ENCODE peak calls at places on chromosomes 3 and 15, in eight cellular contexts. One of them, this sample, is unnamed.

GRCh38 chr3:115518100-115518852 is 105.0 kb upstream of the GAP43 start:
- ATAC-seq in Panc1: no peak
- ATAC-seq in HCT116: peak; percentile 85
- ATAC-seq in upper lobe of left lung: peak; percentile 66
- ATAC-seq in K562: no peak
- ATAC-seq in HepG2: no peak
- ATAC-seq in GM12878: no peak
- ATAC-seq in GM23338: peak; percentile 67
- ATAC-seq in this sample: peak; percentile 61

GRCh38 chr15:101161656-101162055 is 90.2 kb downstream of the CHSY1 start:
- ATAC-seq in Panc1: no peak
- ATAC-seq in HCT116: no peak
- ATAC-seq in upper lobe of left lung: no peak
- ATAC-seq in K562: no peak
- ATAC-seq in HepG2: no peak
- ATAC-seq in GM12878: peak; percentile 61
- ATAC-seq in GM23338: no peak
- ATAC-seq in this sample: no peak

GRCh38 chr3:57228734-57229505 is 1.4 kb downstream of the APPL1 start:
- ATAC-seq in Panc1: no peak
- ATAC-seq in HCT116: no peak
- ATAC-seq in upper lobe of left lung: no peak
- ATAC-seq in K562: peak; percentile 4
- ATAC-seq in HepG2: no peak
- ATAC-seq in GM12878: peak; percentile 5
- ATAC-seq in GM23338: no peak
- ATAC-seq in this sample: no peak

GRCh38 chr15:51652084-51652668 is 29.1 kb upstream of the SCG3 start:
- ATAC-seq in Panc1: no peak
- ATAC-seq in HCT116: no peak
- ATAC-seq in upper lobe of left lung: no peak
- ATAC-seq in K562: peak; percentile 92
- ATAC-seq in HepG2: no peak
- ATAC-seq in GM12878: no peak
- ATAC-seq in GM23338: no peak
- ATAC-seq in this sample: no peak

GRCh38 chr3:29140706-29141105 is 140.2 kb upstream of the RBMS3 start:
- ATAC-seq in Panc1: no peak
- ATAC-seq in HCT116: no peak
- ATAC-seq in upper lobe of left lung: peak; percentile 66
- ATAC-seq in K562: no peak
- ATAC-seq in HepG2: no peak
- ATAC-seq in GM12878: no peak
- ATAC-seq in GM23338: no peak
- ATAC-seq in this sample: no peak

GRCh38 chr3:135992072-135992471 is 26.5 kb downstream of the PPP2R3A start:
- ATAC-seq in Panc1: peak; percentile 76
- ATAC-seq in HCT116: peak; percentile 61
- ATAC-seq in upper lobe of left lung: peak; percentile 68
- ATAC-seq in K562: no peak
- ATAC-seq in HepG2: no peak
- ATAC-seq in GM12878: no peak
- ATAC-seq in GM23338: no peak
- ATAC-seq in this sample: peak; percentile 70

GRCh38 chr3:60192297-60193114 is 1058.7 kb downstream of the FHIT start:
- ATAC-seq in Panc1: no peak
- ATAC-seq in HCT116: no peak
- ATAC-seq in upper lobe of left lung: no peak
- ATAC-seq in K562: no peak
- ATAC-seq in HepG2: no peak
- ATAC-seq in GM12878: peak; percentile 90
- ATAC-seq in GM23338: no peak
- ATAC-seq in this sample: no peak

GRCh38 chr3:26102376-26103110 is 312.7 kb downstream of the OXSM start:
- ATAC-seq in Panc1: no peak
- ATAC-seq in HCT116: no peak
- ATAC-seq in upper lobe of left lung: no peak
- ATAC-seq in K562: no peak
- ATAC-seq in HepG2: no peak
- ATAC-seq in GM12878: no peak
- ATAC-seq in GM23338: no peak
- ATAC-seq in this sample: no peak

GRCh38 chr3:187807086-187807862 is 62.0 kb upstream of the BCL6 start:
- ATAC-seq in Panc1: no peak
- ATAC-seq in HCT116: no peak
- ATAC-seq in upper lobe of left lung: no peak
- ATAC-seq in K562: no peak
- ATAC-seq in HepG2: no peak
- ATAC-seq in GM12878: peak; percentile 58
- ATAC-seq in GM23338: no peak
- ATAC-seq in this sample: no peak

GRCh38 chr3:31815631-31816440 is 165.2 kb downstream of the OSBPL10 start:
- ATAC-seq in Panc1: no peak
- ATAC-seq in HCT116: no peak
- ATAC-seq in upper lobe of left lung: no peak
- ATAC-seq in K562: no peak
- ATAC-seq in HepG2: peak; percentile 50
- ATAC-seq in GM12878: no peak
- ATAC-seq in GM23338: no peak
- ATAC-seq in this sample: no peak

GRCh38 chr3:182909318-182910040 is 70.9 kb downstream of the DCUN1D1 start:
- ATAC-seq in Panc1: peak; percentile 34
- ATAC-seq in HCT116: peak; percentile 68
- ATAC-seq in upper lobe of left lung: no peak
- ATAC-seq in K562: peak; percentile 54
- ATAC-seq in HepG2: peak; percentile 57
- ATAC-seq in GM12878: peak; percentile 31
- ATAC-seq in GM23338: peak; percentile 54
- ATAC-seq in this sample: no peak

GRCh38 chr3:154151969-154152368 is 30.8 kb downstream of the ARHGEF26 start:
- ATAC-seq in Panc1: peak; percentile 38
- ATAC-seq in HCT116: peak; percentile 57
- ATAC-seq in upper lobe of left lung: peak; percentile 31
- ATAC-seq in K562: no peak
- ATAC-seq in HepG2: no peak
- ATAC-seq in GM12878: no peak
- ATAC-seq in GM23338: no peak
- ATAC-seq in this sample: no peak

GRCh38 chr15:100849021-100849831 is 30.4 kb upstream of the ALDH1A3 start:
- ATAC-seq in Panc1: peak; percentile 94
- ATAC-seq in HCT116: peak; percentile 86
- ATAC-seq in upper lobe of left lung: peak; percentile 83
- ATAC-seq in K562: peak; percentile 89
- ATAC-seq in HepG2: no peak
- ATAC-seq in GM12878: peak; percentile 96
- ATAC-seq in GM23338: peak; percentile 91
- ATAC-seq in this sample: peak; percentile 71

GRCh38 chr3:134029734-134030381 is at the start of gene SLCO2A1:
- ATAC-seq in Panc1: peak; percentile 76
- ATAC-seq in HCT116: peak; percentile 78
- ATAC-seq in upper lobe of left lung: peak; percentile 73
- ATAC-seq in K562: no peak
- ATAC-seq in HepG2: peak; percentile 79
- ATAC-seq in GM12878: no peak
- ATAC-seq in GM23338: peak; percentile 77
- ATAC-seq in this sample: peak; percentile 63

GRCh38 chr3:43243590-43244587 is 42.5 kb upstream of the SNRK start:
- ATAC-seq in Panc1: no peak
- ATAC-seq in HCT116: no peak
- ATAC-seq in upper lobe of left lung: no peak
- ATAC-seq in K562: no peak
- ATAC-seq in HepG2: no peak
- ATAC-seq in GM12878: no peak
- ATAC-seq in GM23338: no peak
- ATAC-seq in this sample: no peak

GRCh38 chr15:67033012-67033411 is 32.4 kb upstream of the SMAD3 start:
- ATAC-seq in Panc1: no peak
- ATAC-seq in HCT116: no peak
- ATAC-seq in upper lobe of left lung: no peak
- ATAC-seq in K562: no peak
- ATAC-seq in HepG2: no peak
- ATAC-seq in GM12878: no peak
- ATAC-seq in GM23338: peak; percentile 7
- ATAC-seq in this sample: no peak

GRCh38 chr3:43191116-43191515 is 85.2 kb upstream of the POMGNT2 start:
- ATAC-seq in Panc1: no peak
- ATAC-seq in HCT116: peak; percentile 44
- ATAC-seq in upper lobe of left lung: no peak
- ATAC-seq in K562: no peak
- ATAC-seq in HepG2: no peak
- ATAC-seq in GM12878: no peak
- ATAC-seq in GM23338: no peak
- ATAC-seq in this sample: no peak

GRCh38 chr3:81295906-81296305 is 465.5 kb downstream of the GBE1 start:
- ATAC-seq in Panc1: no peak
- ATAC-seq in HCT116: no peak
- ATAC-seq in upper lobe of left lung: no peak
- ATAC-seq in K562: no peak
- ATAC-seq in HepG2: no peak
- ATAC-seq in GM12878: no peak
- ATAC-seq in GM23338: no peak
- ATAC-seq in this sample: no peak

DNA sequence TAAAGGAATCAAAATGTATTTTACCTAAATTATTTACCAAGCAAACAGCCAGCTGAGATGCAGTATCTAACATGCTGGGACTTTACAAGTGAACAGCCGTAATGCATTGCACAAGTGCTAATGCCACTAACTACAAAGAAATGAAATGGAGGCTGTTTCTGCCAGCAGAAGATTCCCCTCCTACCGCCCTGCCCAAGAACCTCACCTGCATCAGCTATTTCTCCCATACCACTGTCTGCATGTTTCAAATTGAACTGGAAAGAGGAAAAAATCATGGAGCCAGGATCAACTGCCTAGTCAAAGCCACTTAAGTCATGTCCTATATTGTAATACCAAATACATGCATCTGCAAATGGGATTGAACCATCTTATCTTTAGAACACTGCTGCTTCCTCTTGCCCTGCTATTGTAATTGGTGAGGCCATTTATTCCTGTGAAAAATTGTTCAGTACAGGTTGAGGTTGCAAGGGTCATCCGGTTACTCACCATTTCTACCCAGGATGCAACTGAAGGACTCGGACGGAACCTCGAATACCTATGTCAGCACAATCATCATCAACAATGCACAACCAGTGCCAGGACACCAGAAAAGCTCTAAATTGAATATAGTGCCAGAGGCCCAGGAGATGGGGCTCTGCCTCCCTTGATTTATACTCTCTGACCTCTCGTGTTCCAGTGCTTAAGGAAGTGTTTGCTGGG is 27.5 kb downstream of the ANXA2 start:
- ATAC-seq in Panc1: no peak
- ATAC-seq in HCT116: no peak
- ATAC-seq in upper lobe of left lung: no peak
- ATAC-seq in K562: no peak
- ATAC-seq in HepG2: no peak
- ATAC-seq in GM12878: no peak
- ATAC-seq in GM23338: no peak
- ATAC-seq in this sample: peak; percentile 70
- TF ChIP-seq POLR2AphosphoS5 in Panc1: no peak
- TF ChIP-seq POLR2AphosphoS5 in HCT116: no peak
- TF ChIP-seq POLR2AphosphoS5 in upper lobe of left lung: peak; percentile 64
- TF ChIP-seq POLR2AphosphoS5 in K562: no peak
- TF ChIP-seq POLR2AphosphoS5 in HepG2: no peak
- TF ChIP-seq POLR2AphosphoS5 in GM12878: no peak
- TF ChIP-seq POLR2AphosphoS5 in GM23338: no peak
- TF ChIP-seq POLR2AphosphoS5 in this sample: peak; percentile 33

GRCh38 chr3:124886168-124887051 is 755 bp downstream of the ITGB5 start:
- ATAC-seq in Panc1: peak; percentile 72
- ATAC-seq in HCT116: peak; percentile 59
- ATAC-seq in upper lobe of left lung: peak; percentile 61
- ATAC-seq in K562: peak; percentile 67
- ATAC-seq in HepG2: peak; percentile 88
- ATAC-seq in GM12878: peak; percentile 61
- ATAC-seq in GM23338: peak; percentile 30
- ATAC-seq in this sample: peak; percentile 44
- TF ChIP-seq CTCF in Panc1: no peak
- TF ChIP-seq CTCF in HCT116: no peak
- TF ChIP-seq CTCF in upper lobe of left lung: peak; percentile 14
- TF ChIP-seq CTCF in K562: no peak
- TF ChIP-seq CTCF in HepG2: no peak
- TF ChIP-seq CTCF in GM12878: no peak
- TF ChIP-seq CTCF in GM23338: no peak
- TF ChIP-seq CTCF in this sample: no peak

DNA sequence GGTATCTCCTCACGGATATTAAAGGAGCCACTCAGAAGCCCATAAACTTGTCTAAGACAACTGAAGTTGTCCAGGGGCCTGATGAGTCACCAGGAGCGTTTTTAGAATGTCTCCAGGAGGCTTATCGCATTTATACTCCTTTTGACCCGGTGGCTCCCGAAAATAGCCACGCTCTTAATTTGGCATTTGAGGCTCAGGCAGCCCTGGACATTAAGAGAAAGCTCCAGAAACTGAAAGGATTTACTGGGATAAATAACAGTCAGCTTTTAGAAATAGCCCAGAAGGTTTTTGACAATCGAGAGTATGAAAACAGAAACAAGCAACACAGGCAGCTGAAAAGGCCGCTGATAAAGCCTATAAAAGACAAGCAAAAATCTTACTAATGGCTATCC is 4.1 kb downstream of the DET1 start:
- ATAC-seq in Panc1: no peak
- ATAC-seq in HCT116: no peak
- ATAC-seq in upper lobe of left lung: no peak
- ATAC-seq in K562: peak; percentile 38
- ATAC-seq in HepG2: no peak
- ATAC-seq in GM12878: no peak
- ATAC-seq in GM23338: no peak
- ATAC-seq in this sample: no peak
- H3K27ac ChIP-seq in Panc1: no peak overlapping the region
- H3K27ac ChIP-seq in HCT116: no peak overlapping the region
- H3K27ac ChIP-seq in upper lobe of left lung: no peak overlapping the region
- H3K27ac ChIP-seq in K562: peak overlapping the region; percentile 90
- H3K27ac ChIP-seq in HepG2: no peak overlapping the region
- H3K27ac ChIP-seq in GM12878: no peak overlapping the region
- H3K27ac ChIP-seq in GM23338: peak overlapping the region; percentile 96
- H3K27ac ChIP-seq in this sample: peak overlapping the region; percentile 27

DNA sequence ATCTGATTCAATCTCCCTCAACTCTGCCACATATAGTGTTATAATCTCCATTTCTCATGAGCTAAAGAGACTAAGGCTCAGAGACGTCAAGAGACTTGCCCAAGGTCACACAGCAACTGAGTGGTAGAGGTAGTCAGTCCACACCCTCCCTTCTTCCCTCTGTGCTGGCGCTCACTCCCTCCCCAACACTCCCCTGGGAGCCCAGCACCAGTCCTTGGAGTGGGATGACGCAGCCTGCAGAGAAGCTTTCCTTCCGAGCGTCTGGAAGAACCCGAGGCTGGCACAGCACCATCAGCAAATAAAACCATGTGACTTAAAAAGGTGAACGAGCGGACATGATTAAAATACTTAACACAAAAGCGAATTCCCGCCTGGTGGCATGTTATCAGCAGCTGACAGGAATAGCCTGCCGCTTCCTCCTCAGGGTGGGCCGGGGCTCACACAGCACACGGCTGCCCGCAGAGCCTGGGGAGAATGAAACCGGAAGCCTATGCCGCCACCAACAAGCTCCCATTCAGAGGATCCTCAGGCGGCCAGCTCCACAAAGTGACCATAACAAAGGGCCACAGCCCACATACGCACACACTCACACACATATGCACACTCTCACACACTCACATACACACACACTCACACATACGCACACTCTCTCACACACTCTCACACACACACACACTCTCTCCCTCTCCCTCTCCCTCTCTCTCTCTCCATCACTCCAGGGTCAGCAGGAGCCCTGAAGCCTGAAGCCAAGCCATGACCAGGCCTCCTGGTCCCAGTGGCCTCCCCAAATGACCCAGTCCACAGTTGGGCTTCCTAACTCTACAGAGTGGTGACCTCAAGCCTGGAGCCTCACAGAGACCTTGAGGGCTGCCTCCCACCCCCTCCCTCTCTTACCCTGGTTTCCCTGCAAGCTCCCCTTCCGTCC is 120.5 kb downstream of the XXYLT1 start:
- ATAC-seq in Panc1: peak; percentile 66
- ATAC-seq in HCT116: peak; percentile 15
- ATAC-seq in upper lobe of left lung: peak; percentile 73
- ATAC-seq in K562: peak; percentile 80
- ATAC-seq in HepG2: no peak
- ATAC-seq in GM12878: peak; percentile 66
- ATAC-seq in GM23338: peak; percentile 76
- ATAC-seq in this sample: peak; percentile 61
- TF ChIP-seq POLR2AphosphoS5 in Panc1: peak; percentile 36
- TF ChIP-seq POLR2AphosphoS5 in HCT116: no peak
- TF ChIP-seq POLR2AphosphoS5 in upper lobe of left lung: peak; percentile 88
- TF ChIP-seq POLR2AphosphoS5 in K562: peak; percentile 31
- TF ChIP-seq POLR2AphosphoS5 in HepG2: no peak
- TF ChIP-seq POLR2AphosphoS5 in GM12878: peak; percentile 73
- TF ChIP-seq POLR2AphosphoS5 in GM23338: peak; percentile 56
- TF ChIP-seq POLR2AphosphoS5 in this sample: peak; percentile 61

This sample was measured in gastroesophageal sphincter.